ENCODE peak calls at places on chromosomes 4 and X, in five cellular contexts. W is tibial artery, P is body of pancreas, O is sigmoid colon, H is GM23248. C is an unnamed sample. For H3K4me1, the result is how much of the 10 kb centered on the place peaks cover.

GRCh38 chrX:74525116-74525515 is 89.3 kb downstream of the RLIM start:
- DNase-seq in W (no peak), P (no peak), O (no peak), H (no peak), C (no peak)

GRCh38 chrX:152632445-152633097 is 5.1 kb upstream of the GABRQ start:
- DNase-seq in W (peak), P (peak), O (no peak), H (peak), C (peak)

GRCh38 chrX:2650865-2651264 is 40.2 kb upstream of the CD99 start:
- DNase-seq in W (no peak), P (no peak), O (no peak), H (peak), C (no peak)

GRCh38 chrX:150768580-150769190 is 75.5 kb downstream of the MTMR1 start:
- DNase-seq in W (no peak), P (no peak), O (no peak), H (no peak), C (no peak)

GRCh38 chr4:2081540-2081939 is 22.4 kb downstream of the NAT8L start:
- DNase-seq in W (no peak), P (no peak), O (peak), H (no peak), C (no peak)

GRCh38 chr4:88219099-88219498 is 60.7 kb upstream of the ABCG2 start:
- DNase-seq in W (no peak), P (no peak), O (no peak), H (peak), C (peak)

GRCh38 chrX:129836827-129837226 is 6.9 kb downstream of the ZDHHC9 start:
- DNase-seq in W (no peak), P (no peak), O (no peak), H (no peak), C (no peak)

GRCh38 chrX:27336466-27337091 is 126.6 kb downstream of the PPP4R3C start:
- DNase-seq in W (no peak), P (peak), O (no peak), H (peak), C (peak)

GRCh38 chrX:39813631-39814246 is 284.0 kb downstream of the BCOR start:
- DNase-seq in W (peak), P (peak), O (peak), H (peak), C (no peak)

GRCh38 chr4:23023121-23023520 is 330.4 kb downstream of the GBA3 start:
- DNase-seq in W (no peak), P (no peak), O (no peak), H (peak), C (no peak)

GRCh38 chr4:13470379-13470778 is 13.8 kb downstream of the RAB28 start:
- DNase-seq in W (no peak), P (no peak), O (no peak), H (no peak), C (no peak)

GRCh38 chr4:101282076-101282844 is 65.1 kb downstream of the PPP3CA start:
- DNase-seq in W (peak), P (no peak), O (no peak), H (no peak), C (no peak)

GRCh38 chr4:84279678-84280077 is 219.4 kb downstream of the NKX6-1 start:
- DNase-seq in W (no peak), P (no peak), O (no peak), H (peak), C (no peak)

GRCh38 chr4:165766976-165767375 is 106.1 kb upstream of the TLL1 start:
- DNase-seq in W (no peak), P (no peak), O (no peak), H (no peak), C (no peak)

GRCh38 chr4:176971576-176972105 is 178.9 kb upstream of the VEGFC start:
- DNase-seq in W (no peak), P (no peak), O (no peak), H (no peak), C (no peak)

GRCh38 chrX:27966492-27966891 is 14.8 kb downstream of the DCAF8L1 start:
- DNase-seq in W (no peak), P (no peak), O (no peak), H (no peak), C (no peak)

GRCh38 chr4:118224239-118224829 is 128.5 kb downstream of the PRSS12 start:
- DNase-seq in W (no peak), P (no peak), O (no peak), H (peak), C (peak)

GRCh38 chr4:118889313-118889694 is 650 bp downstream of the SYNPO2 start:
- DNase-seq in W (no peak), P (no peak), O (peak), H (peak), C (no peak)

GRCh38 chrX:135185795-135186443 is 14.7 kb upstream of the CT55 start:
- DNase-seq in W (peak), P (no peak), O (no peak), H (peak), C (peak)

GRCh38 chrX:133053854-133054565 is 42.9 kb downstream of the USP26 start:
- DNase-seq in W (no peak), P (no peak), O (no peak), H (no peak), C (no peak)

GRCh38 chr4:144655491-144655890 is 9.5 kb downstream of the HHIP start:
- DNase-seq in W (no peak), P (no peak), O (no peak), H (peak), C (no peak)
- H3K4me1 ChIP-seq in W (under half), P (under half), O (under half), H (under half), C (under half)

DNA sequence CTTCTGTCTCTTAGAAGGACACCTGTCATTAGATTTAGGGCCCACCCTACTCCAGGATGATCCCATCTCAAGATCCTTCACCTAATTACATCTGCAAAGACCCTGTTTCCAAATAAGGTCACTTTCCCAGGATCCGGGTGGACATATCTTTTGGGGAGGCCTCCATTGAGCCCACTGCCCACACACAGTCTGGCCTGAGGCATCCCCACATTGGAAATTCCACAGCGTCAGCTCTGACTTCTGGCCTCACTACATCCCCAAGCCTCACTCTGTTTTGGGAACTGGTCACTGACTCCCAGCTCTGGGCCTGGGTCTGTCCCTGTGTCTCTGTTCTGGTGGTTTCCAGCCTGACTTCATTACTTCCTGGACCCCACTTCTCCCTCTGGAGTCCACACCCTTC is 285.5 kb downstream of the CRLF2 start:
- DNase-seq in W (no peak), P (no peak), O (no peak), H (no peak), C (no peak)
- H3K4me1 ChIP-seq in W (under half), P (under half), O (under half), H (under half), C (under half)

DNA sequence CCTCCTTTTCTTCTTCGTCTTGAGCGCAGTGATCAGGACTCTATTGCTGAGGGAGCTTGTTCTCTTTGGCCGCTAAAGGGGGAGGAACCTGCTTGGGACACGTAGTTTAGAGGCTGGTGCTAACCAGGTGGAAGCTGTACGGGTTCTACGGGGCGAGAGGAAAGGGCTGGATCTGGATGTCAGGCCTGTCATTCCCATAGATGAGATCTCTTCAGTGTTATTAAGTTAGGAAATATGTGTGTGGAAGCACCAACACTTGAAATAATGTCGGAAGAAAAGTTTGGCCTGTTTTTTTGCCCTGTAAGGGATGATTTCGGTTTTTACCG is 643 bp downstream of the SRP72 start:
- DNase-seq in W (no peak), P (peak), O (no peak), H (peak), C (peak)
- H3K4me1 ChIP-seq in W (under half), P (under half), O (under half), H (under half), C (under half)

DNA sequence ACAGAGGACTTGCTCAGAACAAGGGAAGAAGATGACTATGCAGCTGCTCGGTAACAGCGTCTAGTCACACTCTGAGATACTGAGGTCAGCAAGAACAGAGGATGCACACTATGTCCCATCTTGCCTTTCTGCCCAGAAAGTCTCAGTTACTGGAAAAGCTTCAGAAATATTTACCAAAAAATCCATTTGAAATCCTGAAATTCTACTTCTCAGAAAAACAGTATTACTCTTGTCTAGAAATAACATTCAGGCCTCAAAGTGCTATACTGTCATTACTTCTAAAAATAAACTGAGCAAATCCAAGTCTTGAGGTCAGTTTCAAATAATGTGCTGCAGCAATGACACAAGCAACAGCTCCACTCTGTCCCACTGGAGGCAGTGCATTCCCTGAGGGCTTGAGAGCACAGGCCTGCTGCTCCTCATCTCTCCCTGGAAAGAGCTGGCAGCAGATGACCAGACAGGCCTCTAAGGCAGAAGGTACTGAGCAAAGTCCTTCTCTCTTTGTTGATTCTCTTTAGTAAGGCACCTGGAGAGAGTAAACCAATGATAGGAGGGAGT is 76.9 kb downstream of the CAMK2D start:
- DNase-seq in W (peak), P (peak), O (peak), H (peak), C (peak)
- H3K4me1 ChIP-seq in W (half or more), P (under half), O (under half), H (under half), C (under half)

GRCh38 chr4:20279381-20279780 is 27.7 kb downstream of the SLIT2 start:
- DNase-seq in W (no peak), P (no peak), O (no peak), H (no peak), C (no peak)

GRCh38 chr4:20287246-20287645 is 35.5 kb downstream of the SLIT2 start:
- DNase-seq in W (no peak), P (no peak), O (no peak), H (no peak), C (no peak)

GRCh38 chr4:20281453-20281852 is 29.7 kb downstream of the SLIT2 start:
- DNase-seq in W (no peak), P (no peak), O (no peak), H (no peak), C (no peak)

GRCh38 chr4:20284990-20285389 is 33.3 kb downstream of the SLIT2 start:
- DNase-seq in W (no peak), P (no peak), O (no peak), H (peak), C (no peak)

GRCh38 chr4:20283039-20283438 is 31.3 kb downstream of the SLIT2 start:
- DNase-seq in W (no peak), P (no peak), O (no peak), H (no peak), C (no peak)
- H3K4me1 ChIP-seq in W (under half), P (under half), O (under half), H (under half), C (under half)

GRCh38 chr4:123406862-123407261 is 10.3 kb downstream of the SPRY1 start:
- DNase-seq in W (no peak), P (no peak), O (no peak), H (no peak), C (no peak)
- H3K4me1 ChIP-seq in W (under half), P (under half), O (under half), H (under half), C (under half)

GRCh38 chr4:150158041-150158440 is 79.8 kb downstream of the DCLK2 start:
- DNase-seq in W (no peak), P (no peak), O (no peak), H (no peak), C (no peak)

GRCh38 chr4:150152764-150153163 is 74.5 kb downstream of the DCLK2 start:
- DNase-seq in W (no peak), P (no peak), O (no peak), H (peak), C (no peak)

GRCh38 chr4:150150545-150151156 is 72.4 kb downstream of the DCLK2 start:
- DNase-seq in W (no peak), P (no peak), O (no peak), H (no peak), C (no peak)

GRCh38 chr4:150156543-150156942 is 78.3 kb downstream of the DCLK2 start:
- DNase-seq in W (no peak), P (no peak), O (no peak), H (no peak), C (no peak)

GRCh38 chr4:150155391-150155790 is 77.1 kb downstream of the DCLK2 start:
- DNase-seq in W (no peak), P (no peak), O (no peak), H (no peak), C (no peak)
- H3K4me1 ChIP-seq in W (under half), P (under half), O (under half), H (under half), C (under half)

GRCh38 chr4:152081024-152081423 is 320.2 kb upstream of the GATB start:
- DNase-seq in W (no peak), P (no peak), O (no peak), H (no peak), C (no peak)

GRCh38 chr4:152074573-152074972 is 313.8 kb upstream of the GATB start:
- DNase-seq in W (no peak), P (no peak), O (no peak), H (no peak), C (no peak)

GRCh38 chr4:152079543-152080293 is 318.9 kb upstream of the GATB start:
- DNase-seq in W (no peak), P (no peak), O (no peak), H (no peak), C (no peak)

GRCh38 chr4:152075253-152075928 is 314.6 kb upstream of the GATB start:
- DNase-seq in W (no peak), P (no peak), O (no peak), H (no peak), C (no peak)

DNA sequence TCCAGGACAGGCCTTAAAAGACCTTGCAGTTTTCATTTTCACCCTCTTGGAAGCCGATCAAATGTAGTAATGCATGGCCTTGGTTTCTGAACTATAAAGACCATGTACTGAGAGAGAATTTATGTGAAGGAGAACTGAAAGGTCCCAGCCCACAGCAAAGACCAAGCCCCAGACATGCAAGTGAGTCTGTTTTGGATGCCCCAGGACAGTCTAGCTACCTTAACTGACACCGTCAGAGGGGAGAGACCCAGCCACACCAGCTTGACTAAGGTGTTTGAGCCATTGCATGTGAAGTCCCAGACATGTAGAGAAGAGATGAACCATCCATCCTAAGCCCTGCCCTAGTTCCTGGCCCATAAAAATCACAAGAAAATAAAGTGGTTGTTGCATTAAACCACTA is 316.8 kb upstream of the GATB start:
- DNase-seq in W (no peak), P (no peak), O (no peak), H (no peak), C (no peak)
- H3K4me1 ChIP-seq in W (under half), P (under half), O (under half), H (under half), C (under half)